ENCODE peak calls at places on chromosomes 13 and 19, in six cellular contexts. Z, P, G, M, A and I are unnamed samples.

GRCh38 chr19:34744896-34745690 is 11.1 kb downstream of the ZNF181 start:
- DNase-seq in Z (no peak), P (no peak), G (no peak), M (no peak), A (no peak), I (no peak)

GRCh38 chr19:46392252-46392801 is 21.0 kb downstream of the CCDC8 start:
- DNase-seq in Z (no peak), P (peak; percentile 65), G (no peak), M (peak; percentile 25), A (peak; percentile 50), I (peak; percentile 66)

GRCh38 chr13:112940236-112940635 is 28.8 kb upstream of the MCF2L start:
- DNase-seq in Z (no peak), P (peak; percentile 77), G (no peak), M (no peak), A (no peak), I (no peak)

GRCh38 chr19:16435999-16436650 is 35.6 kb downstream of the EPS15L1 start:
- DNase-seq in Z (no peak), P (no peak), G (no peak), M (no peak), A (no peak), I (no peak)

GRCh38 chr19:53537126-53537522 is 821 bp upstream of the ZNF331 start:
- DNase-seq in Z (no peak), P (no peak), G (no peak), M (no peak), A (peak; percentile 34), I (no peak)

GRCh38 chr13:100887729-100888151 is 213.1 kb upstream of the TMTC4 start:
- DNase-seq in Z (peak; percentile 3), P (no peak), G (no peak), M (peak; percentile 85), A (peak; percentile 7), I (no peak)

GRCh38 chr19:37778613-37779138 is 710 bp downstream of the ZNF573 start:
- DNase-seq in Z (peak; percentile 3), P (no peak), G (peak; percentile 24), M (no peak), A (peak; percentile 46), I (no peak)

GRCh38 chr13:30415430-30416030 is 6.8 kb upstream of the UBE2L5 start:
- DNase-seq in Z (no peak), P (no peak), G (peak; percentile 86), M (no peak), A (no peak), I (no peak)

GRCh38 chr13:101149735-101150380 is 266.4 kb downstream of the NALCN start:
- DNase-seq in Z (no peak), P (no peak), G (no peak), M (peak; percentile 45), A (peak; percentile 7), I (no peak)

GRCh38 chr19:22814124-22814523 is 18.0 kb upstream of the ZNF723 start:
- DNase-seq in Z (no peak), P (no peak), G (no peak), M (no peak), A (no peak), I (no peak)

GRCh38 chr13:97429681-97430081 is 4.3 kb upstream of the RAP2A start:
- DNase-seq in Z (no peak), P (no peak), G (no peak), M (no peak), A (no peak), I (no peak)

GRCh38 chr13:42894765-42895181 is 97.3 kb downstream of the EPSTI1 start:
- DNase-seq in Z (peak; percentile 35), P (no peak), G (no peak), M (peak; percentile 51), A (peak; percentile 13), I (no peak)

GRCh38 chr13:51453959-51454703 is 1.3 kb upstream of the INTS6 start:
- DNase-seq in Z (peak; percentile 55), P (peak; percentile 83), G (peak; percentile 55), M (no peak), A (peak; percentile 46), I (no peak)

GRCh38 chr19:13275016-13275722 is 125.0 kb downstream of the IER2 start:
- DNase-seq in Z (no peak), P (no peak), G (no peak), M (peak; percentile 54), A (no peak), I (no peak)

GRCh38 chr13:66556306-66556705 is 673.8 kb downstream of the PCDH9 start:
- DNase-seq in Z (no peak), P (no peak), G (no peak), M (no peak), A (no peak), I (no peak)

GRCh38 chr13:54511356-54511755 is 1482.7 kb downstream of the OLFM4 start:
- DNase-seq in Z (no peak), P (no peak), G (no peak), M (no peak), A (peak; percentile 7), I (no peak)

GRCh38 chr13:69660155-69660554 is 447.5 kb upstream of the ATXN8OS start:
- DNase-seq in Z (no peak), P (no peak), G (peak; percentile 5), M (no peak), A (no peak), I (no peak)

GRCh38 chr13:43830481-43830873 is 43.7 kb upstream of the ENOX1 start:
- DNase-seq in Z (no peak), P (no peak), G (no peak), M (peak; percentile 43), A (peak; percentile 25), I (no peak)

GRCh38 chr19:42239544-42240220 is 2.7 kb downstream of the GSK3A start:
- DNase-seq in Z (no peak), P (no peak), G (no peak), M (no peak), A (no peak), I (no peak)

GRCh38 chr19:29771708-29772415 is 39.9 kb upstream of the CCNE1 start:
- DNase-seq in Z (peak; percentile 60), P (no peak), G (peak; percentile 34), M (peak; percentile 40), A (peak; percentile 85), I (no peak)

GRCh38 chr19:49954933-49955332 is 6.0 kb downstream of the SIGLEC11 start:
- DNase-seq in Z (peak; percentile 90), P (peak; percentile 52), G (no peak), M (no peak), A (no peak), I (no peak)

GRCh38 chr19:7145494-7145893 is 76.0 kb downstream of the ZNF557 start:
- DNase-seq in Z (no peak), P (no peak), G (no peak), M (no peak), A (no peak), I (no peak)

GRCh38 chr13:73870970-73871935 is 263.0 kb downstream of the KLF12 start:
- DNase-seq in Z (no peak), P (no peak), G (no peak), M (peak; percentile 97), A (no peak), I (no peak)

GRCh38 chr19:45133661-45134060 is 27.1 kb downstream of the NKPD1 start:
- DNase-seq in Z (no peak), P (no peak), G (no peak), M (no peak), A (no peak), I (no peak)

GRCh38 chr13:94209110-94209509 is 270.4 kb downstream of the DCT start:
- DNase-seq in Z (no peak), P (no peak), G (no peak), M (no peak), A (no peak), I (no peak)

GRCh38 chr13:28056426-28056825 is 44.0 kb downstream of the FLT3 start:
- DNase-seq in Z (no peak), P (no peak), G (no peak), M (no peak), A (no peak), I (no peak)
- H3K27ac ChIP-seq in Z (no peak overlapping the region), P (no peak overlapping the region), G (no peak overlapping the region), M (no peak overlapping the region), A (no peak overlapping the region), I (no peak overlapping the region)

DNA sequence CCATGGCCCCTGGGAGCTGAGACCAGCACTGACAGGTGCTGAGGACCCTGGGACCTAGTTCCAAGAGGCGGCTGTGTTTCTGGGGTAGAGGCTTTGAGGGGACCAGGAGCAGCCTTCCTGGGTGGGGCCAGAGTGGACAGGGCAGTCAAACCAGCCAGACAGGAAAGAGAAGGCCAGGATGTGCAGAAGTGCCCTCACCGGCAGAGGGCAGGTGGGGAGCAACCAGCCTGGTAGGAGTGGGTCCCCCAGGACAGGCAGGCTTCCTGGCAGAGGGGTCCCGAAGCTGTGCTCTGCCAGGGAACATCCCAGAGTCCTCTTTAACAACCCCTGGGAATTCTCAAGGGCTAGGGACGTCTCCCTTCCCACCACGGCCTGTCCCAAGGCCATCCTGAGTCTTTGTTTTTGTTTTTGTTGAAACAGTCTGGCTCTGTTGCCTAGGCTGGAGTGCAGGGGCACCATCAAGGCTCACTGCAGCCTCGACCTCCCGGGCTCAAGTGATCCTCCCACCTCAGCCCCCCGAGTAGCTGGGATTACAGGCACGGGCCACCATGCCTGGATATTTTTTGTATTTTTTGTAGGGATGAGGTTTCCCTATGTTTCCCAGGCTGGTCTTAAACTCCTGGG is 3.0 kb upstream of the HIPK4 start:
- DNase-seq in Z (peak; percentile 25), P (no peak), G (peak; percentile 51), M (no peak), A (peak; percentile 41), I (peak; percentile 80)
- TF ChIP-seq CTCF in Z (no peak), P (peak; percentile 18), G (peak; percentile 63), M (peak; percentile 50), A (peak; percentile 13), I (peak; percentile 41)

DNA sequence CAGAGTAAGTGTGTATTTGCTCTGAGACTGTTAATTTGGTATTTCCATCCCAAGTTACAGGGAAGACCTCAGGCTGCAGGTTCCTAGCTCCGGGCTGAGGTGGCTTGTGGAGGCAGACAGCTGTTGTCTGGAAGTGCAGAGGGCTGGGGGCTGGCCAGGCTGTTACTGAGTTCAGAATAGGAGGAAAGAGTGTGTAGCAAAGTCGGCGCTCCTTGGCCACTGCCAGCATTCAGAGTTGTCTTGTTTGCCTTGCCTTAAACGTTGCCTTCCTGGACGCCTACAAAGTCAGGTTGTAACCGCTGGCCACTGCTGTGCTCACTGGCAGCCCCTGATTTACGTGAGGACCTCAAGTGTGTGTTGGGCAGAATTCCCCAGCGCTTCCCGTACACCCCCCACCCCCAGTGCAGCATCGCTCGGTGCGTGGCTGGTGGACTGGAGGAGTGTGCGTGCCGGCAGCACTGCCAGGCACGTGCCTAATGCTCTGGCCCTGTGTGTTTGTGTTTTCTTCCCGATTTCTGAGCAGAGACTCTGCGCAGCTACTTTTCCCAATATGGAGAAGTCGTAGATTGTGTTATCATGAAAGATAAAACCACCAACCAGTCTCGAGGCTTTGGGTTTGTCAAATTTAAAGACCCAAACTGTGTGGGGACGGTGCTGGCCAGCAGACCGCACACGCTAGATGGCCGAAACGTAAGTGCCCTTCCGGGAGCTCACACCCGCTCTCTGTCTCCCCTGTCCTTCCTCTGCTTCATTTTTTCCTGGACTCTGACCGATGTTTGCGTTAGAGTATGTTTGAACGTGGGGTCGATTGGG is 10.5 kb downstream of the DAZAP1 start:
- DNase-seq in Z (no peak), P (no peak), G (no peak), M (no peak), A (no peak), I (no peak)
- H3K27ac ChIP-seq in Z (peak overlapping the region; percentile 25), P (peak overlapping the region; percentile 26), G (no peak overlapping the region), M (peak overlapping the region; percentile 90), A (peak overlapping the region; percentile 99), I (peak overlapping the region; percentile 11)

GRCh38 chr13:22569830-22570229 is 610.9 kb upstream of the SGCG start:
- DNase-seq in Z (no peak), P (no peak), G (no peak), M (no peak), A (no peak), I (no peak)
- TF ChIP-seq CTCF in Z (no peak), P (no peak), G (peak; percentile 19), M (no peak), A (peak; percentile 36), I (peak; percentile 13)

GRCh38 chr13:33637978-33638743 is 179.8 kb upstream of the RFC3 start:
- DNase-seq in Z (no peak), P (no peak), G (no peak), M (peak; percentile 66), A (no peak), I (no peak)
- H3K27ac ChIP-seq in Z (no peak overlapping the region), P (no peak overlapping the region), G (no peak overlapping the region), M (no peak overlapping the region), A (peak overlapping the region; percentile 39), I (no peak overlapping the region)